ENCODE peak calls at places on chromosomes 13 and 19, in eight cellular contexts. R is AG04450, G is mucosa of descending colon, V is mammary epithelial cell, X is IMR-90, E is tibial artery, H is fibroblast of pulmonary artery, S is thoracic aorta. M is an unnamed sample.

GRCh38 chr13:52999093-52999696 is 29.4 kb upstream of the OLFM4 start:
- DNase-seq in X (no peak), G (no peak), E (no peak), H (no peak), R (no peak), V (no peak), S (no peak), M (no peak)

GRCh38 chr13:47679391-47679790 is 321.7 kb downstream of the SUCLA2 start:
- DNase-seq in H (peak), R (no peak), E (no peak), G (no peak), X (peak), S (no peak), V (peak), M (peak)

GRCh38 chr19:44985445-44985844 is 15.8 kb upstream of the RELB start:
- DNase-seq in H (no peak), G (no peak), S (no peak), V (no peak), E (no peak), X (no peak), R (no peak), M (no peak)

GRCh38 chr13:44818428-44818827 is 170.8 kb downstream of the NUFIP1 start:
- DNase-seq in G (no peak), V (peak), E (no peak), H (peak), R (no peak), S (no peak), X (peak), M (peak)

GRCh38 chr13:35987572-35988513 is 143.3 kb downstream of the DCLK1 start:
- DNase-seq in G (no peak), X (no peak), E (no peak), H (no peak), R (no peak), V (no peak), S (no peak), M (no peak)

GRCh38 chr13:76016799-76017198 is 380.7 kb downstream of the LMO7 start:
- DNase-seq in H (peak), R (no peak), S (no peak), G (peak), X (peak), E (no peak), V (peak), M (peak)

GRCh38 chr13:98584668-98585397 is 7.9 kb upstream of the STK24 start:
- DNase-seq in S (no peak), X (no peak), G (no peak), H (no peak), E (no peak), R (no peak), V (peak), M (peak)

GRCh38 chr19:57830071-57830602 is at the start of gene ZNF587B:
- DNase-seq in H (peak), G (peak), V (peak), R (peak), S (no peak), X (peak), E (peak), M (peak)

GRCh38 chr19:6223461-6224307 is 56.1 kb downstream of the MLLT1 start:
- DNase-seq in G (no peak), E (no peak), H (no peak), V (no peak), S (no peak), R (no peak), X (no peak), M (no peak)

GRCh38 chr19:53004242-53004641 is 9.5 kb upstream of the ERVV-1 start:
- DNase-seq in E (no peak), X (no peak), G (no peak), V (no peak), R (no peak), S (no peak), H (no peak), M (no peak)

GRCh38 chr13:67792151-67792665 is 562.1 kb upstream of the PCDH9 start:
- DNase-seq in E (no peak), R (no peak), G (no peak), S (no peak), V (no peak), H (no peak), X (no peak), M (peak)

GRCh38 chr19:15863272-15863671 is 34.6 kb downstream of the CYP4F2 start:
- DNase-seq in X (no peak), H (no peak), E (no peak), V (peak), R (no peak), S (no peak), G (no peak), M (peak)

GRCh38 chr13:66835040-66835628 is 395.0 kb downstream of the PCDH9 start:
- DNase-seq in V (no peak), X (peak), E (peak), G (peak), S (no peak), R (peak), H (peak), M (no peak)

GRCh38 chr19:14114854-14115253 is 2.7 kb downstream of the PRKACA start:
- DNase-seq in X (no peak), V (no peak), H (no peak), S (no peak), G (peak), R (no peak), E (no peak), M (peak)

GRCh38 chr19:11659612-11660011 is 62.3 kb downstream of the ZNF627 start:
- DNase-seq in H (peak), S (no peak), X (peak), G (no peak), V (peak), E (no peak), R (no peak), M (peak)

GRCh38 chr19:17109962-17110598 is 34.5 kb downstream of the MYO9B start:
- DNase-seq in H (no peak), R (no peak), V (no peak), X (no peak), E (peak), G (peak), S (no peak), M (no peak)

GRCh38 chr13:48265217-48265815 is 32.3 kb downstream of the ITM2B start:
- DNase-seq in S (no peak), E (no peak), G (no peak), R (no peak), H (no peak), V (no peak), X (no peak), M (no peak)

GRCh38 chr13:21095311-21095710 is 33.9 kb upstream of the LATS2 start:
- DNase-seq in V (no peak), X (no peak), H (no peak), S (no peak), G (no peak), R (no peak), E (no peak), M (no peak)

GRCh38 chr19:3722443-3723109 is 14.4 kb downstream of the TJP3 start:
- DNase-seq in E (no peak), V (no peak), H (no peak), X (no peak), R (no peak), G (peak), S (no peak), M (no peak)

GRCh38 chr19:483332-484072 is 12.8 kb upstream of the MADCAM1 start:
- DNase-seq in G (no peak), E (no peak), R (no peak), S (no peak), X (no peak), H (no peak), V (no peak), M (no peak)

GRCh38 chr13:51590231-51590630 is 6.0 kb downstream of the WDFY2 start:
- DNase-seq in H (no peak), V (no peak), X (no peak), S (no peak), R (no peak), E (no peak), G (no peak), M (no peak)

GRCh38 chr19:53849237-53849676 is 18.4 kb upstream of the MYADM start:
- DNase-seq in R (no peak), H (peak), G (no peak), V (no peak), X (peak), E (no peak), S (no peak), M (no peak)

GRCh38 chr13:35771898-35772297 is 295.4 kb upstream of the MAB21L1 start:
- DNase-seq in E (no peak), S (no peak), R (peak), G (no peak), V (peak), H (peak), X (peak), M (peak)

GRCh38 chr19:1449467-1450442 is at the start of gene APC2:
- DNase-seq in V (no peak), E (no peak), X (peak), S (no peak), R (no peak), G (no peak), H (no peak), M (no peak)

GRCh38 chr19:14409157-14410053 is 9.7 kb downstream of the DDX39A start:
- DNase-seq in H (no peak), E (no peak), R (no peak), S (no peak), V (no peak), X (no peak), G (no peak), M (no peak)

GRCh38 chr13:60146491-60146890 is 17.2 kb downstream of the DIAPH3 start:
- DNase-seq in E (no peak), X (peak), H (peak), G (peak), S (no peak), R (no peak), V (no peak), M (no peak)

GRCh38 chr19:1857648-1858326 is 5.6 kb downstream of the KLF16 start:
- DNase-seq in H (no peak), E (peak), S (no peak), V (no peak), X (no peak), G (peak), R (no peak), M (no peak)

GRCh38 chr13:33472446-33472845 is 186.9 kb upstream of the STARD13 start:
- DNase-seq in E (no peak), H (no peak), V (peak), S (no peak), R (no peak), X (no peak), G (no peak), M (peak)

GRCh38 chr13:101640797-101641400 is 188.4 kb downstream of the ITGBL1 start:
- DNase-seq in E (no peak), V (peak), G (no peak), H (peak), S (no peak), X (peak), R (peak), M (peak)

GRCh38 chr19:51644636-51645271 is 1.9 kb downstream of the SIGLEC14 start:
- DNase-seq in E (no peak), R (no peak), S (no peak), H (no peak), V (no peak), X (no peak), G (no peak), M (no peak)

GRCh38 chr19:5933391-5933998 is 19.4 kb downstream of the CAPS start:
- DNase-seq in G (no peak), E (no peak), V (no peak), H (no peak), R (no peak), S (no peak), X (no peak), M (no peak)

GRCh38 chr13:40598599-40598998 is 67.8 kb downstream of the FOXO1 start:
- DNase-seq in V (no peak), R (no peak), X (no peak), H (no peak), E (no peak), G (no peak), S (no peak), M (peak)

GRCh38 chr19:4760285-4760650 is 31.3 kb upstream of the FEM1A start:
- DNase-seq in R (no peak), H (no peak), X (no peak), S (no peak), E (no peak), V (no peak), G (no peak), M (no peak)

GRCh38 chr19:6276447-6276846 is 3.3 kb downstream of the MLLT1 start:
- DNase-seq in E (peak), S (peak), R (no peak), H (peak), X (peak), V (no peak), G (peak), M (no peak)

GRCh38 chr19:1076951-1077350 is 10.0 kb downstream of the ARHGAP45 start:
- DNase-seq in X (no peak), R (no peak), V (peak), H (no peak), S (no peak), E (no peak), G (peak), M (peak)

GRCh38 chr13:35600137-35600536 is 123.6 kb upstream of the MAB21L1 start:
- DNase-seq in G (no peak), S (no peak), E (no peak), V (no peak), R (no peak), X (peak), H (peak), M (peak)

GRCh38 chr13:38697628-38698333 is 10.9 kb downstream of the FREM2 start:
- DNase-seq in X (no peak), G (no peak), E (no peak), R (no peak), S (no peak), V (peak), H (no peak), M (peak)

GRCh38 chr19:6873708-6874431 is 13.5 kb upstream of the ADGRE1 start:
- DNase-seq in H (no peak), X (no peak), S (no peak), R (no peak), E (no peak), V (no peak), G (peak), M (no peak)

GRCh38 chr13:29165840-29166239 is 345.7 kb downstream of the MTUS2 start:
- DNase-seq in R (no peak), V (no peak), H (peak), X (no peak), S (no peak), G (no peak), E (no peak), M (no peak)

GRCh38 chr13:25112856-25113255 is 16.9 kb downstream of the PABPC3 start:
- DNase-seq in X (no peak), V (no peak), S (no peak), R (no peak), H (no peak), E (no peak), G (no peak), M (no peak)

GRCh38 chr13:30617315-30618185 is at the start of gene USPL1:
- DNase-seq in E (peak), X (peak), H (peak), S (peak), R (peak), V (peak), G (peak), M (peak)
- TF ChIP-seq CTCF in E (peak), X (peak), H (no peak), S (peak), R (peak), V (peak), G (peak), M (peak)

GRCh38 chr19:39412867-39413268 is 399 bp downstream of the PLEKHG2 start:
- DNase-seq in S (no peak), E (no peak), H (no peak), G (peak), R (no peak), V (no peak), X (no peak), M (no peak)
- H3K4me3 ChIP-seq in S (peak), E (peak), H (peak), G (peak), R (peak), V (peak), X (peak), M (peak)

GRCh38 chr13:113147206-113147605 is 11.2 kb upstream of the PROZ start:
- DNase-seq in S (no peak), H (no peak), E (no peak), R (no peak), X (no peak), V (no peak), G (no peak), M (no peak)
- TF ChIP-seq CTCF in S (no peak), H (no peak), E (no peak), R (no peak), X (no peak), V (no peak), G (no peak), M (no peak)

GRCh38 chr19:49335784-49336481 is 727 bp downstream of the CD37 start:
- DNase-seq in H (no peak), G (no peak), V (no peak), X (no peak), R (no peak), E (peak), S (no peak), M (no peak)
- H3K4me3 ChIP-seq in H (no peak), G (no peak), V (no peak), X (no peak), R (no peak), E (peak), S (peak), M (no peak)

GRCh38 chr13:37105251-37105714 is at the start of gene CSNK1A1L:
- DNase-seq in R (no peak), H (no peak), E (no peak), V (no peak), X (no peak), G (no peak), S (no peak), M (no peak)
- TF ChIP-seq CTCF in R (no peak), H (no peak), E (no peak), V (no peak), X (no peak), G (no peak), S (no peak), M (no peak)

GRCh38 chr13:46295531-46296464 is 84.1 kb downstream of the LRRC63 start:
- DNase-seq in G (peak), H (peak), E (no peak), R (peak), V (peak), X (peak), S (no peak), M (peak)
- H3K4me3 ChIP-seq in G (no peak), H (no peak), E (no peak), R (no peak), V (no peak), X (no peak), S (no peak), M (no peak)

DNA sequence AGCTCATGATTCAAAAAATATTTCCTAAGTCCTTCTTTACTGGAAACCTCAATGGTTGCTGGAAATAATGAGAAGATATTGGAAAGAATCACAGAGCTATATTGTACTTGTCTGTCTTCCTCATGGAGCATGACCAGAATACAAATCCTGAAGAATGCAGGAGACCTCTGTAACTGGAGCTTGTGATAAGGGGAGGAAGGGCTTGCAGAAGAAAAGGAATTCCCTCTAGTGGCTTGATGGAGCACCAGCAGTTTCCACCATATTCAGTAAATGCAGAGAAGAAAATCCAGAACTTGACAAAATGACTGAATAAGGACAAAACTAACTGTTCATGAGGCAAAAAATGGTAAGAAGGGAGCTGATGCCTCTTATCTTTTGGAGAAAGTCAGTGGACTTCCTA is 1333.1 kb downstream of the EFNB2 start:
- DNase-seq in E (no peak), X (peak), V (no peak), G (peak), S (no peak), R (no peak), H (peak), M (peak)
- TF ChIP-seq CTCF in E (peak), X (peak), V (peak), G (no peak), S (peak), R (peak), H (peak), M (peak)

DNA sequence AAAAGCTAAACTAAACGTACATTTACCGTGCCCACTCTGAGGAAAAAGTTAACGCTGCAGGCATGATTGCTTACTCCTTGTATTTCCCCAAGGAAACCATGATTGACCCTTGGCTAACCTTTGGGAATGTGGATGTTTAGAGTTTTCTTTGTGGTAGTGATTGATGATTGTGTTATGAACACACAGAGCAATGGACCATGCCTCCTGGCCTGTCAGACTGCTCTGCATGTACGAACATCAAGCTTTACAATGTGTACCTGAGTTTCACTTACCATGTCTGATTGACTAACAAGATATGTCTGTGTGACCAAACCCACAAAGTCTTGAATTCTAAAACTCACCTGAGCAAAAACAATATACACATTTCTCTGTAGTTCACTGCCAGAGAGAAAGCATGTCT is 35.1 kb downstream of the MYCBP2 start:
- DNase-seq in G (no peak), X (no peak), H (no peak), R (no peak), S (no peak), V (no peak), E (no peak), M (no peak)
- H3K4me3 ChIP-seq in G (no peak), X (no peak), H (no peak), R (no peak), S (no peak), V (no peak), E (no peak), M (no peak)

GRCh38 chr19:40392894-40393517 is 3.0 kb upstream of the HIPK4 start:
- DNase-seq in E (no peak), R (no peak), S (no peak), G (peak), V (peak), H (no peak), X (no peak), M (peak)
- TF ChIP-seq CTCF in E (no peak), R (no peak), S (no peak), G (no peak), V (peak), H (peak), X (peak), M (peak)

GRCh38 chr13:90551253-90551652 is 796.2 kb upstream of the MIR17HG start:
- DNase-seq in V (no peak), E (no peak), X (no peak), H (no peak), R (no peak), S (no peak), G (no peak), M (no peak)
- H3K4me3 ChIP-seq in V (no peak), E (no peak), X (no peak), H (no peak), R (no peak), S (no peak), G (no peak), M (no peak)

M was measured in epithelial cell of esophagus.